ENCODE peak calls at places on chromosome 20, in seven cellular contexts. M is PC-3, U is SK-N-SH, G is GM23338, A is hepatocyte, C is OCI-LY7, J is HCT116. W is an unnamed sample. For H3K9me2, the result is how much of the 10 kb centered on the place peaks cover.

GRCh38 chr20:8344106-8344505 is 212.0 kb downstream of the PLCB1 start:
- DNase-seq in M (no peak), U (no peak), G (no peak), A (no peak), C (no peak), J (no peak), W (no peak)

GRCh38 chr20:63461364-63461763 is 11.1 kb downstream of the KCNQ2 start:
- DNase-seq in M (peak), U (no peak), G (peak), A (peak), C (no peak), J (no peak), W (peak)

GRCh38 chr20:46779831-46780230 is 70.4 kb downstream of the SLC2A10 start:
- DNase-seq in M (no peak), U (no peak), G (no peak), A (no peak), C (no peak), J (no peak), W (no peak)

GRCh38 chr20:19783966-19784401 is 25.9 kb downstream of the RIN2 start:
- DNase-seq in M (peak), U (peak), G (no peak), A (no peak), C (no peak), J (no peak), W (peak)

GRCh38 chr20:54642733-54643667 is 167.6 kb downstream of the DOK5 start:
- DNase-seq in M (no peak), U (no peak), G (no peak), A (no peak), C (no peak), J (no peak), W (no peak)

GRCh38 chr20:33063271-33063670 is 9.6 kb downstream of the BPIFB3 start:
- DNase-seq in M (no peak), U (no peak), G (no peak), A (no peak), C (no peak), J (no peak), W (no peak)

GRCh38 chr20:16280219-16280618 is 293.0 kb downstream of the KIF16B start:
- DNase-seq in M (no peak), U (no peak), G (no peak), A (no peak), C (no peak), J (no peak), W (no peak)

GRCh38 chr20:33148040-33148439 is 19.9 kb upstream of the BPIFA2 start:
- DNase-seq in M (no peak), U (no peak), G (no peak), A (no peak), C (no peak), J (no peak), W (no peak)

GRCh38 chr20:25246182-25246943 is 1.5 kb upstream of the PYGB start:
- DNase-seq in M (no peak), U (peak), G (no peak), A (peak), C (peak), J (no peak), W (peak)

GRCh38 chr20:53040678-53041674 is 68.8 kb downstream of the TSHZ2 start:
- DNase-seq in M (no peak), U (no peak), G (no peak), A (no peak), C (peak), J (no peak), W (peak)

GRCh38 chr20:34675993-34676641 is 775 bp downstream of the PIGU start:
- DNase-seq in M (no peak), U (no peak), G (no peak), A (no peak), C (peak), J (no peak), W (no peak)

GRCh38 chr20:51327251-51327841 is 215.2 kb downstream of the NFATC2 start:
- DNase-seq in M (peak), U (no peak), G (no peak), A (peak), C (no peak), J (no peak), W (peak)

GRCh38 chr20:41006126-41006935 is 22.3 kb upstream of the TOP1 start:
- DNase-seq in M (no peak), U (no peak), G (peak), A (no peak), C (peak), J (no peak), W (no peak)

GRCh38 chr20:54174452-54175175 is 828 bp upstream of the CYP24A1 start:
- DNase-seq in M (peak), U (no peak), G (peak), A (no peak), C (no peak), J (no peak), W (no peak)

GRCh38 chr20:48897298-48898044 is 24.0 kb upstream of the ARFGEF2 start:
- DNase-seq in M (peak), U (no peak), G (no peak), A (no peak), C (peak), J (peak), W (peak)

GRCh38 chr20:54067606-54068174 is 2.7 kb downstream of the BCAS1 start:
- DNase-seq in M (peak), U (no peak), G (peak), A (peak), C (no peak), J (peak), W (peak)

GRCh38 chr20:58294497-58295455 is 14.7 kb upstream of the RAB22A start:
- DNase-seq in M (no peak), U (no peak), G (peak), A (no peak), C (no peak), J (no peak), W (no peak)
- TF ChIP-seq EZH2phosphoT487 in M (no peak), U (no peak), G (no peak), A (no peak), C (no peak), J (no peak), W (no peak)

DNA sequence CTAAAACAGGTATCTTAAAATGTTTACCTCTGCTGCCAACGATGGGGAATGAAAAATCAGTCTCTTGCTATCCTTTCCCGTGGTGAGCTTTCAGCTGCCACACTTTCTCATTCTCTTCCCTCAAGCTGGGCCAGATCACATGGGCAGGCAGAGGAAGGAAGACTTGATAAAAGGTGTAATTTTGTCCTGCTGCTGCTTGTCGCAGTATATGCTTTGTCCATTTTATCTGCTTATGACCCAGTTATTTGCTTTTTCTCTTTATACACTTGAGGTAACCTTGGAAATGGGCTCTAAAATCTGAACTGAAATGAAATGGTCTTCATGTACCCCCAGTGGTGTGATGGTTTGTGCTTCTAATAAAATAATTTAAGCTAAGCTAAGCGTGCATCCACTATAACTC is 695.9 kb upstream of the FLRT3 start:
- DNase-seq in M (no peak), U (no peak), G (no peak), A (no peak), C (no peak), J (no peak), W (no peak)
- H3K4me2 ChIP-seq in M (no peak), U (no peak), G (no peak), A (no peak), C (no peak), J (no peak), W (no peak)

GRCh38 chr20:3473324-3473723 is 2.5 kb downstream of the ATRN start:
- DNase-seq in M (no peak), U (no peak), G (no peak), A (no peak), C (no peak), J (no peak), W (no peak)
- H3K9me2 ChIP-seq in M (under half), U (under half), G (under half), A (under half), C (under half), J (under half), W (under half)

DNA sequence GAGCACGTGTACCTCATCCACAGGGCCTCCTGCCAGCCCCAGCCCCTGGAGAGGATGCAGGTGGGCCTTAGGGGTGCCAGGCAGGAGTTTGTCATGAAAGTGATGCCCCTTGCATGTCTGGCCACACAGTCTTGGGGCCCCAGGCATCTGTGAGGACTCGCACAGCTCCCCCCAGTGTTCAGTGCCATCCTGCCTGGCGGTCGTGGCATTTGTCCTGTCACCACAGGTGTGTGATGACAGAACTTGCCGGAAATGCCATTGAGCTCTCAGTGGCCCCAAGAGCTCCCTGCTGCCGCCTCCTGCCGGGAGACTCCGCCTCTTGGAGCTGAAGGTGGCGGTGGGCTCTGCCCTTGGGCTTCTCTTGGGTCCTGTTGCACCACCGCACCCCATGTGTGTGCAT is 30.6 kb upstream of the ADRM1 start:
- DNase-seq in M (no peak), U (no peak), G (peak), A (no peak), C (peak), J (no peak), W (no peak)
- TF ChIP-seq EZH2phosphoT487 in M (no peak), U (no peak), G (no peak), A (no peak), C (no peak), J (no peak), W (no peak)

GRCh38 chr20:23195635-23196034 is 109.5 kb upstream of the CD93 start:
- DNase-seq in M (no peak), U (no peak), G (no peak), A (no peak), C (no peak), J (no peak), W (no peak)
- H3K4me2 ChIP-seq in M (no peak), U (no peak), G (no peak), A (no peak), C (no peak), J (no peak), W (no peak)

GRCh38 chr20:3630429-3630828 is 32.8 kb downstream of the GFRA4 start:
- DNase-seq in M (no peak), U (no peak), G (no peak), A (no peak), C (no peak), J (no peak), W (no peak)
- H3K9me2 ChIP-seq in M (under half), U (under half), G (under half), A (under half), C (under half), J (under half), W (under half)

GRCh38 chr20:4449977-4450715 is 271.6 kb upstream of the PRND start:
- DNase-seq in M (peak), U (no peak), G (peak), A (peak), C (no peak), J (peak), W (peak)

GRCh38 chr20:4453369-4453768 is 268.3 kb upstream of the PRND start:
- DNase-seq in M (no peak), U (no peak), G (no peak), A (no peak), C (no peak), J (no peak), W (no peak)

GRCh38 chr20:4455996-4456395 is 265.7 kb upstream of the PRND start:
- DNase-seq in M (no peak), U (no peak), G (no peak), A (no peak), C (no peak), J (no peak), W (no peak)

GRCh38 chr20:4455301-4455701 is 266.4 kb upstream of the PRND start:
- DNase-seq in M (peak), U (no peak), G (no peak), A (no peak), C (no peak), J (peak), W (no peak)

DNA sequence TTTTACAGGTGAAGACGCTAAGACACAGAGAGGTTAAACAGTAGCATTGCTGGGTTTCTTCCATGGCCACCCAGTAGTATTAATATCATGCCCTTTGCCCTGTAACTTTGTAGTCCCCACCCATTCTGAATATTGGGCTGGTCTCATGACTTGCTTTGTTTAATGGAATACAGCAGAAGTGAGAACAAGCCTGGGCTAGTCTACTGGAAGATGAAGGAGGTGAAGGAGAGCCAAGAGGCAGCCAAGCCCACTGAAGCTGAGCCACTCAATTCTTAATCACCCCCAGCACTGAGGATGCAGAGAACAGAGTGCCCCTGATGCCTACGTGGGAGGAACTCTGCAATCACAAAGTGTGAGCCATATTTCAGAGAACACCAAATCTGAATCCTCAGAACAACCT is 270.2 kb upstream of the PRND start:
- DNase-seq in M (no peak), U (no peak), G (no peak), A (no peak), C (no peak), J (no peak), W (no peak)
- TF ChIP-seq EZH2phosphoT487 in M (no peak), U (no peak), G (no peak), A (no peak), C (no peak), J (no peak), W (no peak)